ENCODE peak calls at places on chromosomes 3 and 15, in four cellular contexts. B, W, Z and C are unnamed samples.

GRCh38 chr3:114660808-114661207 is 367.0 kb downstream of the TIGIT start:
- DNase-seq in B (no peak), W (peak; percentile 21), Z (no peak), C (no peak)

GRCh38 chr3:180630360-180630759 is 28.4 kb downstream of the TTC14 start:
- DNase-seq in B (no peak), W (no peak), Z (no peak), C (no peak)

GRCh38 chr15:47331796-47332480 is 385.4 kb upstream of the SEMA6D start:
- DNase-seq in B (no peak), W (peak; percentile 89), Z (peak; percentile 14), C (no peak)

GRCh38 chr15:41020311-41020710 is 67.0 kb downstream of the CHAC1 start:
- DNase-seq in B (no peak), W (no peak), Z (no peak), C (no peak)

GRCh38 chr3:55330355-55330754 is 156.8 kb downstream of the WNT5A start:
- DNase-seq in B (no peak), W (peak; percentile 91), Z (no peak), C (no peak)

GRCh38 chr15:65796610-65797012 is 4.5 kb upstream of the DENND4A start:
- DNase-seq in B (no peak), W (peak; percentile 76), Z (no peak), C (no peak)

GRCh38 chr3:106673926-106674569 is 703.2 kb upstream of the CCDC54 start:
- DNase-seq in B (no peak), W (no peak), Z (no peak), C (no peak)

GRCh38 chr15:101112336-101113113 is 139.3 kb downstream of the CHSY1 start:
- DNase-seq in B (no peak), W (no peak), Z (no peak), C (no peak)

GRCh38 chr15:26561994-26562730 is 210.7 kb downstream of the GABRB3 start:
- DNase-seq in B (no peak), W (no peak), Z (no peak), C (no peak)

GRCh38 chr15:93418566-93418965 is 329.6 kb upstream of the RGMA start:
- DNase-seq in B (no peak), W (no peak), Z (no peak), C (no peak)

GRCh38 chr15:62782100-62782791 is 260.3 kb upstream of the TPM1 start:
- DNase-seq in B (no peak), W (peak; percentile 93), Z (peak; percentile 17), C (no peak)

GRCh38 chr3:197083486-197083885 is 53.9 kb upstream of the MELTF start:
- DNase-seq in B (peak; percentile 16), W (peak; percentile 52), Z (no peak), C (no peak)

GRCh38 chr15:88077249-88077810 is 179.2 kb downstream of the NTRK3 start:
- DNase-seq in B (no peak), W (no peak), Z (no peak), C (no peak)

GRCh38 chr3:101646726-101647125 is 30.2 kb downstream of the ZBTB11 start:
- DNase-seq in B (no peak), W (no peak), Z (no peak), C (no peak)

GRCh38 chr3:10817506-10817905 is 1.5 kb downstream of the SLC6A11 start:
- DNase-seq in B (no peak), W (no peak), Z (no peak), C (no peak)

GRCh38 chr3:197440717-197441303 is 115.0 kb downstream of the BDH1 start:
- DNase-seq in B (no peak), W (no peak), Z (no peak), C (no peak)

GRCh38 chr15:41561777-41562145 is 2.7 kb downstream of the TYRO3 start:
- DNase-seq in B (no peak), W (no peak), Z (no peak), C (no peak)

GRCh38 chr15:75508741-75509532 is 57.4 kb upstream of the SIN3A start:
- DNase-seq in B (no peak), W (peak; percentile 73), Z (no peak), C (no peak)

GRCh38 chr3:30750967-30751366 is 143.5 kb downstream of the GADL1 start:
- DNase-seq in B (no peak), W (no peak), Z (no peak), C (no peak)

GRCh38 chr15:99250494-99251435 is 516 bp upstream of the LRRC28 start:
- DNase-seq in B (peak; percentile 95), W (peak; percentile 100), Z (peak; percentile 89), C (peak; percentile 71)

GRCh38 chr3:71166366-71166765 is 417.2 kb downstream of the FOXP1 start:
- DNase-seq in B (no peak), W (no peak), Z (no peak), C (no peak)

GRCh38 chr3:151085227-151085888 is at the start of gene MED12L:
- DNase-seq in B (peak; percentile 63), W (peak; percentile 87), Z (peak; percentile 63), C (peak; percentile 81)

GRCh38 chr3:141491929-141492328 is 5.1 kb downstream of the RASA2 start:
- DNase-seq in B (no peak), W (no peak), Z (no peak), C (no peak)

GRCh38 chr3:194994551-194994981 is 276.4 kb downstream of the XXYLT1 start:
- DNase-seq in B (no peak), W (no peak), Z (no peak), C (no peak)

GRCh38 chr3:31579828-31580227 is 47.1 kb downstream of the STT3B start:
- DNase-seq in B (no peak), W (no peak), Z (no peak), C (no peak)

GRCh38 chr15:51776952-51777574 is 25.7 kb downstream of the TMOD2 start:
- DNase-seq in B (peak; percentile 55), W (peak; percentile 92), Z (peak; percentile 19), C (peak; percentile 60)

GRCh38 chr3:126990890-126991289 is 8.0 kb downstream of the PLXNA1 start:
- DNase-seq in B (no peak), W (no peak), Z (no peak), C (no peak)

GRCh38 chr15:99507016-99507731 is 58.6 kb upstream of the MEF2A start:
- DNase-seq in B (no peak), W (peak; percentile 36), Z (no peak), C (no peak)

GRCh38 chr3:18505056-18505455 is 79.9 kb upstream of the SATB1 start:
- DNase-seq in B (no peak), W (no peak), Z (no peak), C (no peak)

GRCh38 chr3:13808576-13808975 is 71.3 kb downstream of the WNT7A start:
- DNase-seq in B (no peak), W (no peak), Z (no peak), C (no peak)

GRCh38 chr15:42359249-42359648 is at the start of gene CAPN3:
- DNase-seq in B (no peak), W (no peak), Z (no peak), C (no peak)

GRCh38 chr15:92655178-92655995 is at the start of gene FAM174B:
- DNase-seq in B (peak; percentile 24), W (peak; percentile 77), Z (peak; percentile 7), C (no peak)

GRCh38 chr3:151345854-151346253 is 16.5 kb upstream of the P2RY13 start:
- DNase-seq in B (no peak), W (peak; percentile 79), Z (no peak), C (no peak)

GRCh38 chr3:4746241-4746958 is 232.8 kb upstream of the BHLHE40 start:
- DNase-seq in B (no peak), W (no peak), Z (no peak), C (no peak)